ENCODE peak calls at places on chromosomes 11 and 22, in six cellular contexts. C is A549, F is transverse colon, Q is ovary, G is sigmoid colon, W is suprapubic skin. S is an unnamed sample.

GRCh38 chr11:126186031-126186698 is 25.3 kb downstream of the RPUSD4 start:
- DNase-seq in C (no peak), F (no peak), Q (peak), G (no peak), W (no peak), S (no peak)

GRCh38 chr11:122646549-122647340 is 8.8 kb upstream of the UBASH3B start:
- DNase-seq in C (no peak), F (no peak), Q (no peak), G (no peak), W (no peak), S (no peak)

GRCh38 chr11:42727879-42728278 is 583.9 kb upstream of the API5 start:
- DNase-seq in C (no peak), F (no peak), Q (no peak), G (no peak), W (no peak), S (no peak)

GRCh38 chr11:110479445-110480101 is 49.8 kb downstream of the FDX1 start:
- DNase-seq in C (no peak), F (no peak), Q (no peak), G (no peak), W (no peak), S (no peak)

GRCh38 chr11:6703247-6704063 is 20.3 kb upstream of the MRPL17 start:
- DNase-seq in C (peak), F (peak), Q (no peak), G (no peak), W (no peak), S (peak)

GRCh38 chr22:42493393-42493792 is 26.2 kb downstream of the RRP7A start:
- DNase-seq in C (no peak), F (no peak), Q (no peak), G (no peak), W (no peak), S (no peak)

GRCh38 chr11:76074178-76075112 is 131.9 kb downstream of the WNT11 start:
- DNase-seq in C (no peak), F (no peak), Q (no peak), G (no peak), W (no peak), S (no peak)

GRCh38 chr11:35893796-35894475 is 49.9 kb upstream of the LDLRAD3 start:
- DNase-seq in C (no peak), F (peak), Q (no peak), G (no peak), W (no peak), S (peak)

GRCh38 chr22:29206372-29207230 is 905 bp downstream of the EMID1 start:
- DNase-seq in C (no peak), F (no peak), Q (no peak), G (no peak), W (no peak), S (no peak)

GRCh38 chr22:43789452-43789851 is 22.7 kb downstream of the EFCAB6 start:
- DNase-seq in C (peak), F (peak), Q (peak), G (peak), W (no peak), S (no peak)

GRCh38 chr22:43008509-43008908 is 6.4 kb downstream of the PACSIN2 start:
- DNase-seq in C (no peak), F (peak), Q (no peak), G (no peak), W (no peak), S (no peak)

GRCh38 chr11:128181090-128181485 is 406.3 kb downstream of the ETS1 start:
- DNase-seq in C (no peak), F (no peak), Q (no peak), G (no peak), W (no peak), S (no peak)

GRCh38 chr11:693887-694562 is 997 bp downstream of the DEAF1 start:
- DNase-seq in C (no peak), F (peak), Q (peak), G (peak), W (no peak), S (no peak)

GRCh38 chr11:45078236-45079074 is 68.0 kb upstream of the PRDM11 start:
- DNase-seq in C (no peak), F (no peak), Q (no peak), G (peak), W (no peak), S (no peak)

GRCh38 chr11:67352546-67353316 is 615 bp downstream of the POLD4 start:
- DNase-seq in C (no peak), F (peak), Q (no peak), G (peak), W (no peak), S (no peak)

GRCh38 chr11:101949846-101950245 is 33.5 kb upstream of the ANGPTL5 start:
- DNase-seq in C (no peak), F (no peak), Q (no peak), G (no peak), W (no peak), S (no peak)

GRCh38 chr11:63609536-63609935 is 4.7 kb downstream of the PLAAT3 start:
- DNase-seq in C (no peak), F (peak), Q (no peak), G (peak), W (peak), S (no peak)

GRCh38 chr11:77020751-77021150 is 13.4 kb upstream of the B3GNT6 start:
- DNase-seq in C (peak), F (no peak), Q (no peak), G (no peak), W (no peak), S (no peak)

GRCh38 chr11:95299078-95299611 is 68.1 kb upstream of the SESN3 start:
- DNase-seq in C (no peak), F (no peak), Q (peak), G (no peak), W (no peak), S (no peak)

GRCh38 chr11:62546244-62546936 is at the start of gene AHNAK:
- DNase-seq in C (peak), F (peak), Q (peak), G (peak), W (peak), S (peak)

GRCh38 chr22:43946391-43946680 is 8.9 kb upstream of the SAMM50 start:
- DNase-seq in C (peak), F (no peak), Q (no peak), G (no peak), W (no peak), S (no peak)

GRCh38 chr11:118674094-118674460 is 5.4 kb downstream of the TREH start:
- DNase-seq in C (no peak), F (no peak), Q (no peak), G (no peak), W (no peak), S (no peak)

GRCh38 chr11:118671254-118671653 is 8.2 kb downstream of the TREH start:
- DNase-seq in C (no peak), F (no peak), Q (no peak), G (no peak), W (no peak), S (no peak)

GRCh38 chr11:118670063-118670462 is 9.4 kb downstream of the TREH start:
- DNase-seq in C (no peak), F (no peak), Q (no peak), G (no peak), W (no peak), S (no peak)

GRCh38 chr11:118672865-118673264 is 6.6 kb downstream of the TREH start:
- DNase-seq in C (peak), F (no peak), Q (no peak), G (no peak), W (peak), S (no peak)

DNA sequence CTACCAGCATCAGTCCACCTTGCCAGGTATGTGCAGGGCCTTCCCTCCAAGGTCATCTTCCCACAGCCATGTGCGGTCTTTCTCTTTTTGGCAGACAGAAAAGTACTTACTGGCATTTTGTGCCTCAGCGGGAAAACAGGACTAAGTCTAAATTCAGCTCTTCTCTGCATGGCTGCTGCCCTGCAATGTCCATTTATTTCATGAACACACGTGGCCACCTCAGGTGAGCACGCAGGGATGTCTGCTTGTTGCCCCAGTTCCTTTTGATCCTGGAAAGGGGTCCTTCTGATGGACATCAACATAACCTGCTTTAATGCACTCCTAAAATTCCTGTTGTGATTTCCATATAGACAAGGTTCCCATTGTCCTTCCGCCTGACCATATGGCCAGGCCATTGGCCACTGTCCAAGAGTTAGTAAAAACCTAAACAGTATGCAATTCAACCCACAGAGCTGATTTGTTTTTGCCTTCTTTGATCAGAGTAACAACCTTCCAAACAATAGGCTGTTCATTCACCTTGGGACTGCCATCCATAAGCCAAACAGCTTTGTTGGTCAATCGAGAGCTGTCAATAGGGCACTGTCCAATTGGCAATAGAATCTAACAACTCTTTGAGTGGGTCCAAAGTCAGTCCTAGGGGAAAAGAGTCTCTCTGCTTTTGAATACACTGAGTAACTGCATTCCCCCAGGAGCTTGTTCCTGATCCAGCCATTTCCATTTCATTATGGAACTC is 5.9 kb downstream of the TREH start:
- DNase-seq in C (no peak), F (no peak), Q (no peak), G (no peak), W (peak), S (no peak)
- TF ChIP-seq EP300 in C (no peak), F (no peak), Q (no peak), G (no peak), W (no peak), S (no peak)

GRCh38 chr11:65493367-65494176 is 5.3 kb upstream of the MALAT1 start:
- DNase-seq in C (peak), F (peak), Q (peak), G (peak), W (peak), S (peak)
- TF ChIP-seq EP300 in C (no peak), F (no peak), Q (no peak), G (no peak), W (no peak), S (peak)

DNA sequence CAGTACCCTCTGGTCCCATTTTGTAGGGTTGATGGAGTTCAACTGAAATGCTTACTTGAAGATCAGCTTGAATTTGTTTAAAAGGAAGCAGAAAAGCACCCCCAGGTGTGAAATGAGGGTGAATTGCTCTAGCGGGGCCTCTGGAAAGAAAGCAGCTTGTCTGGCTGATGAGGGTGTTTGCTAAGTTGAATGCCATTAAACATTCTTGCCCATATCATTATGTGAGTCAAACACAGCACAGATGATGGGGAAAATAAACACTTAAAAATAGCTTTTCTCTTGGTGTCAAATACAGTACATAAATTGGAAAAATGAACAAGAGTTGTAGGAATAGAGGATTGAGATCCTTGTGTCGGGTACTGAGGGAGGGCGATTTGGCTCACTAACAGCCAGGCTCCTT is 280.2 kb downstream of the RAB38 start:
- DNase-seq in C (no peak), F (no peak), Q (no peak), G (no peak), W (no peak), S (no peak)
- TF ChIP-seq EP300 in C (no peak), F (no peak), Q (no peak), G (no peak), W (no peak), S (no peak)

DNA sequence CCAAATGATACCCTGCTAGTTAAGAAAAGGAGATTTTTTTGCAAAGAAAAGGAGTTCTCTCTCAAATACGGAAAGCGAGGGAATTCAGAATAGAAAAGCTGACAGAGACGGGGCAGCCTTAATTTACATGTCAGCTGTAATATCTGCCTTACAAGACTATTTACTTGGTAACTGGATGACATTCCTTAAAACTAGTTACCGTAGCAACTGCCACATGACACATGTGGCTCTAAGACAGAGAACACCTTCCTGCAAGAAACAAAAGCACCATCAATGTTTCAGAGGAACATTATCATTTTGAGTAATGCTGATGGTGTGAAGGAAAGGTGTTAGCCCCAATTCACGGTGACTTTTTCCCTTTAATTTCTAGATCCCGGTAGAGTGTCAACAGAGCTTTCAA is 222.1 kb downstream of the LRRC4C start:
- DNase-seq in C (no peak), F (no peak), Q (no peak), G (no peak), W (no peak), S (no peak)
- TF ChIP-seq EP300 in C (no peak), F (no peak), Q (no peak), G (no peak), W (no peak), S (no peak)

GRCh38 chr11:117096140-117096972 is 1.9 kb downstream of the SIK3 start:
- DNase-seq in C (peak), F (peak), Q (no peak), G (no peak), W (no peak), S (no peak)
- TF ChIP-seq EP300 in C (no peak), F (no peak), Q (no peak), G (no peak), W (no peak), S (no peak)

DNA sequence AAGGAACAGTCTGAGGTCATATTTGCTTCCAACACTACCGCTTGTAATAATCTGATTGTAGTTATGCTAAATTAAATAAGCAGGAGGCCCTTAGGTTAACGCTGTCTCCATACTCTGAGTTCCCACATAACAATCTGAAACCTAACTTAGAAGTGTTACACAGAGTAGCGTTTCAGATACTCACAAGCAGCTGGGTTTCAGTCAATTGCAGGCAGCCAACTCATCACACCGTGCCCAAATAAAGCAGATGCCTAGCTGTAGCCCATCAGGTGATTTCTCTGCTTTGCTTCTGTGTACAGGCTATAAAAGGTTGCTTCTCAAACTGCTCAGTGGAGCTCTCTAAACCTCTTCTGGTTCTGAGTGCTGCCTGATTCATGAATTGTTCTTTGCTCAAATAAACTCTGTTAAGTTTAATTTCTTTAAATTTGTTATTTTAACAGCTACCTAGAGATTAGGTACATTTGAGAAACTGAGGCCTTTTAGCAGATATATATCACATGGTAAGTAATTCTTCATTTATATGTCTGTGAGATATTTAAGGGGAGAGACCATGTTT is 638.9 kb upstream of the CCDC90B start:
- DNase-seq in C (no peak), F (no peak), Q (no peak), G (no peak), W (no peak), S (no peak)
- TF ChIP-seq EP300 in C (no peak), F (no peak), Q (no peak), G (no peak), W (no peak), S (no peak)

GRCh38 chr22:48920776-48921241 is 906.9 kb downstream of the BRD1 start:
- DNase-seq in C (no peak), F (no peak), Q (no peak), G (peak), W (no peak), S (no peak)

GRCh38 chr22:48921411-48921903 is 906.2 kb downstream of the BRD1 start:
- DNase-seq in C (no peak), F (no peak), Q (no peak), G (peak), W (no peak), S (no peak)

GRCh38 chr22:48919851-48920589 is 907.7 kb downstream of the BRD1 start:
- DNase-seq in C (no peak), F (no peak), Q (no peak), G (peak), W (no peak), S (no peak)

GRCh38 chr22:48919187-48919590 is 908.5 kb downstream of the BRD1 start:
- DNase-seq in C (no peak), F (no peak), Q (no peak), G (peak), W (no peak), S (no peak)

GRCh38 chr22:48918585-48919186 is 909.0 kb downstream of the BRD1 start:
- DNase-seq in C (no peak), F (no peak), Q (no peak), G (peak), W (no peak), S (no peak)
- TF ChIP-seq EP300 in C (no peak), F (no peak), Q (no peak), G (no peak), W (no peak), S (no peak)

DNA sequence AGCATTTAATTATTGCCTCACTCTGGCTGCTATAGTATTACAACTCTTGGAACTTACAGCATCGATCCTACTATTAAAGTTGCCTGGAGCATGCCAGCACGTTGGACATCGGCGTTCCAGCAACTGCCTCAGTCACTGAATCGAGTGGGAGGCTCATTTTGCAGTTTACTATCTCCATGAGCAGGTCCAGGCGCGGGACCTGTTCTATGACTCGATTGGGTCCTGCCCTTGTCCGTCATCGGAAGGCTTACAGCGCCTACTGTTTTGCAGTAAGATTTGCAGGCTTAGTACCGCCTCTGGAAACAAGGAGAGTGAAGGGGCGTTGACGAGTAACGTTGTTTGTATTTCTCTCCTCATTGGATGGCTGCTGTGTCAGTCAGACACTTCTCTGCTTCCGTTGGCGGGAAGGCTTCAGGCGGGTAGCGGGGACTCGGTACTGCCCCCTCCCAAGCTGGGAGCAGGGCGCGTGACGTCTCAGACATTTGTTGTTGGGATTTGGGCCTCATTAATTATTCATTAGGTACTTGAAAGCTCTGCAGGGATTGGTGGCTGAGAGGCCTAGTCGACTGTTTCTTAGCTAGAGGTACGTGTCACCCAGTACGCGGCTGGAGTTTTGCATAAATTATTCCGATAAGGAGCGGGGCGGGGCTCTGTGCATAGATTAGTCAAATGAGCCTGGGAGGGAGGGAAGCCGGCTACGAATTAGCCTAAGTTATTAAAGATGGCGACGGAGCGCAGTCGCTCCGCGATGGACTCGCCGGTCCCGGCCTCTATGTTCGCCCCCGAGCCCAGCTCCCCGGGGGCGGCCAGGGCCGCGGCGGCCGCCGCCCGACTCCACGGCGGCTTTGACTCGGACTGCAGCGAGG is at the start of gene GTPBP1:
- DNase-seq in C (peak), F (peak), Q (peak), G (peak), W (peak), S (peak)
- TF ChIP-seq EP300 in C (no peak), F (no peak), Q (peak), G (no peak), W (no peak), S (peak)

DNA sequence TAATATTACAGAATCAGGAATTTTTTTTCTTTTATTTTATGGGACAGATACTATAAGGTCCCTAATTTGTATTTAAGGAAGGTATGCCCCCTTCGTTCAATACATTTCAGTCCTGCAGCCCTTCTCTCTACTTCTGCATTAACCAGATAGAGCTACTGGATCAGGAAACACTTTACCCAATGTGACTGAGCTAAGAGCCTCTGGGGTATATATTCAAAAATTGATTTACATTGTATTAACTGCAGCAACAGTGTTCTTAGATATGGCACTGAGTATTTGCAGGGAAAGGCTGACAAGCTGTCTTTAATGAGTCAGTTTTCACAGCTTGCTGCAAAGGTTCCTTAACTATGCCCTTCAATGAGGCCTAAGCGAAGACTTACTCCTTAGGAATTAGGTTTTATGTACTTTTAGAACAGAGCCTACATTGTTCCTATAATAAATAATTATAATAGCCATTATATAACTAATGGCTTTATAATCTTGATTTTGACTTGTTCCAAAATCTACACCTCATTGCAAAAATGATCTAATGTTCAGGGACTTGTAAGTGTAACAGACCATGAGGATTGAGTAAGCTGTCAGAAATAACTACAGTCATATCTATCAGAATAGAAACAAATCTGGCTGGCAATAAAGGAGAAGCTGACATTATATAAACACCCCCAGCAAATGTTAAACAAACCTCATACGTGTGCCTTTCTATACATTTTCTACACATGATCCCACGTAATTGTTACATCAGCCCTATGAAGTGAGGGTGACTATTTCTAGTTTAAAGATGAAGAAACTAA is 55.0 kb downstream of the DDI1 start:
- DNase-seq in C (no peak), F (no peak), Q (no peak), G (no peak), W (no peak), S (no peak)
- TF ChIP-seq EP300 in C (no peak), F (no peak), Q (no peak), G (no peak), W (no peak), S (no peak)

S was measured in tibial nerve.